ENCODE peak calls at places on chromosomes 16 and 17, in seven cellular contexts. S, B, W, N, D, P and T are unnamed samples.

GRCh38 chr17:76371656-76372628 is 12.5 kb upstream of the SPHK1 start:
- DNase-seq in S (no peak), B (no peak), W (no peak), N (no peak), D (no peak), P (no peak), T (no peak)

GRCh38 chr16:26665166-26665939 is 401.4 kb upstream of the C16orf82 start:
- DNase-seq in S (no peak), B (peak), W (no peak), N (peak), D (no peak), P (no peak), T (no peak)

GRCh38 chr16:78957328-78958100 is 643.0 kb downstream of the MAF start:
- DNase-seq in S (peak), B (peak), W (no peak), N (no peak), D (no peak), P (no peak), T (no peak)

GRCh38 chr17:37527249-37527851 is 37.7 kb downstream of the DUSP14 start:
- DNase-seq in S (no peak), B (peak), W (no peak), N (peak), D (no peak), P (no peak), T (no peak)

GRCh38 chr17:80339731-80340456 is 75.1 kb upstream of the ENDOV start:
- DNase-seq in S (no peak), B (no peak), W (no peak), N (no peak), D (no peak), P (no peak), T (no peak)

GRCh38 chr17:27356091-27356705 is 62.3 kb downstream of the WSB1 start:
- DNase-seq in S (no peak), B (no peak), W (no peak), N (no peak), D (no peak), P (no peak), T (no peak)

GRCh38 chr17:10683853-10684252 is 13.5 kb downstream of the SCO1 start:
- DNase-seq in S (no peak), B (peak), W (no peak), N (no peak), D (no peak), P (no peak), T (no peak)

GRCh38 chr17:17557796-17558195 is 33.7 kb downstream of the PEMT start:
- DNase-seq in S (no peak), B (no peak), W (no peak), N (no peak), D (no peak), P (no peak), T (no peak)

GRCh38 chr16:3256876-3257465 is 538 bp upstream of the MEFV start:
- DNase-seq in S (no peak), B (no peak), W (no peak), N (no peak), D (no peak), P (no peak), T (no peak)

GRCh38 chr16:17461951-17462729 is 8.6 kb downstream of the XYLT1 start:
- DNase-seq in S (no peak), B (no peak), W (no peak), N (no peak), D (no peak), P (no peak), T (no peak)

GRCh38 chr17:39110435-39111136 is 40.9 kb downstream of the PLXDC1 start:
- DNase-seq in S (no peak), B (peak), W (no peak), N (no peak), D (no peak), P (no peak), T (no peak)

GRCh38 chr16:85402910-85403692 is 210.0 kb upstream of the GSE1 start:
- DNase-seq in S (no peak), B (no peak), W (peak), N (no peak), D (no peak), P (no peak), T (no peak)

GRCh38 chr17:6530324-6530920 is 25.9 kb downstream of the PITPNM3 start:
- DNase-seq in S (no peak), B (no peak), W (no peak), N (no peak), D (no peak), P (no peak), T (no peak)

GRCh38 chr17:62807812-62808575 is at the start of gene MARCHF10:
- DNase-seq in S (peak), B (peak), W (peak), N (peak), D (no peak), P (no peak), T (no peak)

GRCh38 chr17:54864636-54865420 is 35.8 kb upstream of the TOM1L1 start:
- DNase-seq in S (no peak), B (peak), W (no peak), N (no peak), D (no peak), P (no peak), T (no peak)

GRCh38 chr16:57592591-57593003 is 35.8 kb upstream of the ADGRG1 start:
- DNase-seq in S (no peak), B (no peak), W (no peak), N (no peak), D (peak), P (peak), T (peak)

GRCh38 chr16:10081201-10081940 is 100.9 kb downstream of the GRIN2A start:
- DNase-seq in S (no peak), B (no peak), W (no peak), N (no peak), D (no peak), P (no peak), T (no peak)

GRCh38 chr16:88507231-88507743 is 54.2 kb downstream of the ZFPM1 start:
- DNase-seq in S (no peak), B (no peak), W (no peak), N (no peak), D (no peak), P (no peak), T (no peak)

GRCh38 chr17:19016881-19017280 is 12.3 kb upstream of the FAM83G start:
- DNase-seq in S (no peak), B (no peak), W (peak), N (no peak), D (no peak), P (no peak), T (no peak)

GRCh38 chr16:89615596-89616090 is 2.2 kb downstream of the DPEP1 start:
- DNase-seq in S (no peak), B (no peak), W (peak), N (no peak), D (no peak), P (no peak), T (no peak)

GRCh38 chr17:30031214-30031869 is 85.3 kb upstream of the NSRP1 start:
- DNase-seq in S (no peak), B (no peak), W (no peak), N (no peak), D (no peak), P (no peak), T (no peak)

GRCh38 chr16:83660282-83660681 is 147.5 kb upstream of the HSBP1 start:
- DNase-seq in S (no peak), B (no peak), W (no peak), N (no peak), D (no peak), P (no peak), T (no peak)

GRCh38 chr17:50675627-50676026 is 32.1 kb downstream of the ANKRD40 start:
- DNase-seq in S (no peak), B (no peak), W (no peak), N (no peak), D (no peak), P (no peak), T (no peak)